ENCODE peak calls at places on chromosomes 1 and 21, in seven cellular contexts. K is mammary epithelial cell, I is neuronal stem cell, F is upper lobe of right lung, P is fibroblast of the aortic adventitia, Y is GM23248, J is heart left ventricle. X is an unnamed sample.

GRCh38 chr1:186617860-186618780 is 62.1 kb downstream of the PTGS2 start:
- DNase-seq in K (peak), I (no peak), F (peak), P (peak), Y (peak), J (peak), X (peak)

GRCh38 chr21:15741510-15741909 is 11.7 kb downstream of the USP25 start:
- DNase-seq in K (peak), I (no peak), F (no peak), P (peak), Y (peak), J (no peak), X (peak)

GRCh38 chr1:85581138-85581801 is 709 bp downstream of the CCN1 start:
- DNase-seq in K (peak), I (peak), F (peak), P (peak), Y (peak), J (peak), X (peak)

GRCh38 chr1:64006276-64007051 is 197.0 kb upstream of the UBE2U start:
- DNase-seq in K (peak), I (no peak), F (no peak), P (peak), Y (peak), J (no peak), X (peak)

GRCh38 chr1:78370356-78370755 is 120.4 kb upstream of the PTGFR start:
- DNase-seq in K (peak), I (no peak), F (no peak), P (peak), Y (peak), J (no peak), X (peak)

GRCh38 chr1:91803847-91804545 is 82.0 kb downstream of the TGFBR3 start:
- DNase-seq in K (peak), I (no peak), F (no peak), P (no peak), Y (peak), J (no peak), X (no peak)

GRCh38 chr21:30612132-30612531 is 1.6 kb downstream of the KRTAP6-1 start:
- DNase-seq in K (no peak), I (no peak), F (no peak), P (no peak), Y (no peak), J (no peak), X (no peak)

GRCh38 chr1:11874624-11875023 is 15.9 kb upstream of the NPPB start:
- DNase-seq in K (no peak), I (no peak), F (no peak), P (no peak), Y (no peak), J (no peak), X (no peak)

GRCh38 chr1:27428316-27429028 is 36.0 kb downstream of the GPR3 start:
- DNase-seq in K (no peak), I (no peak), F (no peak), P (peak), Y (no peak), J (peak), X (peak)

GRCh38 chr1:157575744-157576143 is 22.1 kb downstream of the FCRL4 start:
- DNase-seq in K (no peak), I (no peak), F (no peak), P (no peak), Y (no peak), J (no peak), X (no peak)

GRCh38 chr1:195745170-195746009 is 862.9 kb downstream of the KCNT2 start:
- DNase-seq in K (no peak), I (no peak), F (no peak), P (no peak), Y (peak), J (no peak), X (no peak)

GRCh38 chr1:21590116-21590905 is 78.8 kb downstream of the RAP1GAP start:
- DNase-seq in K (no peak), I (no peak), F (no peak), P (no peak), Y (no peak), J (no peak), X (no peak)

GRCh38 chr1:247334378-247335133 is 2.9 kb upstream of the ZNF496 start:
- DNase-seq in K (no peak), I (no peak), F (no peak), P (no peak), Y (no peak), J (no peak), X (no peak)
- H3K4me3 ChIP-seq in K (no peak), I (no peak), F (no peak), P (no peak), Y (no peak), J (no peak), X (no peak)

GRCh38 chr1:18461656-18462055 is 19.1 kb upstream of the KLHDC7A start:
- DNase-seq in K (no peak), I (no peak), F (no peak), P (no peak), Y (no peak), J (no peak), X (no peak)
- H3K4me3 ChIP-seq in K (no peak), I (no peak), F (no peak), P (no peak), Y (no peak), J (no peak), X (no peak)

GRCh38 chr1:1228596-1229321 is 3.0 kb downstream of the SDF4 start:
- DNase-seq in K (no peak), I (no peak), F (no peak), P (no peak), Y (peak), J (no peak), X (no peak)
- H3K4me3 ChIP-seq in K (no peak), I (no peak), F (no peak), P (no peak), Y (no peak), J (no peak), X (no peak)

GRCh38 chr1:53413175-53414001 is 45.8 kb upstream of the DMRTB1 start:
- DNase-seq in K (peak), I (no peak), F (no peak), P (peak), Y (peak), J (no peak), X (peak)
- H3K4me3 ChIP-seq in K (no peak), I (no peak), F (no peak), P (no peak), Y (no peak), J (no peak), X (no peak)

DNA sequence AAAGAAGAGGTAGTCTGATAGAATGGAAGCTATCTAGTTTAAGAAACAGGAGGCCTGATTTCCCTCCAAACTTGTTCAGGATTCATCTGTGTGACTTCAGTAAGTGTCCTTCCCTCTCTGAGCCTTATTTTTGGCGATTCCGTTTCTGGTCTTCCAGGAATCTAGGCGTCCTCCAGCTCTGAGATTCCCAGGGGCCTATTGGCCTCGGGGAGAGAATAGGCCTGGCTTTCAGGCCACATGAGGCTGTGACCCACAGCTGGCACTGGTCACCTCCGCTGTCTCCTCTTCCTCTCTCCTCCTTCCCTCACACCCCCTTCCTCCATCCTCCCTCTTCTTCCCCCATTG is 95.0 kb downstream of the FOXD2 start:
- DNase-seq in K (no peak), I (no peak), F (no peak), P (no peak), Y (no peak), J (no peak), X (no peak)
- H3K4me3 ChIP-seq in K (no peak), I (peak), F (peak), P (peak), Y (peak), J (peak), X (peak)

DNA sequence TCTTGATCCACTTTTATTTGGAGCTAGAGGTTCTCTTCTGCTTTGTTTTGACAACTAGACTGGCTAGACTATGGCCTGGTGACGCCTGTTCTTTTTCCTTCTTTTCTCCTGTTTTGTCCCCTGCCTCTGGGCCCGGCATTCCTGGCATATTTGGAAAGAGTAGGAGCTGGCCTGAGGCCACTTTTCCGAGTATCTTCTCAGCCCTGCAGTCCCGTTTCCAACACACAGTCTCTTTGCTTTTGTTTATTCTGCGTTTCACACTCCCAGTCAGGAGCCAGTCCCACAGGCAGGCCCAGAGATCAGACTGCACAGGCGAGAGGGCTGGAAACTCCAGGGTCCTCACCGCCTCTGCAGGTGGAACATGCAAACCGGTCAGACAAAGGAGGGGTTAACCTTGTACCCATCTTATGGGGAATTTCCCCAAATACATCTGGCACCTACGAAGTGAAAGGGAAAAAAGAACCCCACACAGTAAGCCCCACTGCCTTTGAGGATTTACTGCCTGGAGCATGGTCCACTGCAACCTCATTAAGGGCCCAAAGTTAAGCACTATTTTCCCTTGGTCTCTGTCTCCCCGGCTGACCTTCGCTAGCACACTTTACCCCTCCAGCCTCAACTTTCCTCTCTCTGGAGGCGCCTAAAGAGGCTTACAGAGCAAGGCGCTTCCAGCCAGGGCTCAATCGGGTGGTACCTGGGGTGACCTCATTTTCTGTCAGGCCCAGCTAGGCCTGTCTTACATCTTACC is 141.1 kb downstream of the TOMM20 start:
- DNase-seq in K (peak), I (peak), F (no peak), P (peak), Y (peak), J (peak), X (peak)
- H3K4me3 ChIP-seq in K (no peak), I (no peak), F (no peak), P (no peak), Y (peak), J (no peak), X (no peak)